ENCODE peak calls at places on chromosome 21, in six cellular contexts. O is glutamatergic neuron; N is progenitor cell of endocrine pancreas; Q is GM23338; V is activated CD8-positive, alpha-beta T cell treated with anti-CD3 and anti-CD28 coated beads for 36 hours; U is nephron progenitor cell. I is an unnamed sample.

GRCh38 chr21:16330340-16331319 is 600.8 kb downstream of the USP25 start:
- DNase-seq in N (no peak), Q (peak), V (peak), O (no peak), U (peak), I (peak)

GRCh38 chr21:46322351-46323226 is 1.1 kb downstream of the C21orf58 start:
- DNase-seq in V (peak), Q (peak), O (peak), U (peak), N (no peak), I (no peak)

GRCh38 chr21:16280731-16281130 is 550.9 kb downstream of the USP25 start:
- DNase-seq in Q (no peak), U (no peak), O (no peak), N (no peak), V (no peak), I (no peak)

GRCh38 chr21:45893166-45894106 is 88.1 kb upstream of the COL6A1 start:
- DNase-seq in U (no peak), N (no peak), V (no peak), O (peak), Q (no peak), I (no peak)

GRCh38 chr21:44953628-44954021 is 13.8 kb downstream of the SLX9 start:
- DNase-seq in V (no peak), N (no peak), Q (no peak), O (peak), U (no peak), I (no peak)

GRCh38 chr21:39955326-39955725 is 88.1 kb downstream of the PCP4 start:
- DNase-seq in O (no peak), V (no peak), Q (no peak), N (no peak), U (no peak), I (no peak)

GRCh38 chr21:16125274-16125673 is 395.5 kb downstream of the USP25 start:
- DNase-seq in Q (no peak), V (no peak), O (no peak), U (no peak), N (no peak), I (no peak)

GRCh38 chr21:14116080-14116481 is 94.7 kb downstream of the LIPI start:
- DNase-seq in V (no peak), O (no peak), Q (no peak), U (no peak), N (no peak), I (no peak)

GRCh38 chr21:41283211-41283818 is 33.3 kb upstream of the FAM3B start:
- DNase-seq in N (peak), V (peak), U (peak), O (no peak), Q (peak), I (peak)

GRCh38 chr21:44374601-44375280 is 21.3 kb downstream of the TRPM2 start:
- DNase-seq in O (no peak), V (no peak), U (no peak), N (no peak), Q (no peak), I (no peak)

GRCh38 chr21:26836546-26836945 is 8.7 kb downstream of the ADAMTS1 start:
- DNase-seq in O (no peak), N (no peak), Q (no peak), V (no peak), U (no peak), I (no peak)

GRCh38 chr21:16968436-16968835 is 544.4 kb upstream of the CXADR start:
- DNase-seq in N (no peak), V (no peak), U (no peak), O (no peak), Q (no peak), I (no peak)

GRCh38 chr21:15539376-15539775 is 190.4 kb upstream of the USP25 start:
- DNase-seq in V (no peak), O (no peak), U (no peak), N (no peak), Q (no peak), I (no peak)

GRCh38 chr21:41821081-41821755 is 54.4 kb upstream of the RIPK4 start:
- DNase-seq in Q (no peak), O (no peak), U (no peak), V (no peak), N (no peak), I (no peak)

GRCh38 chr21:17387030-17387617 is 125.7 kb upstream of the CXADR start:
- DNase-seq in V (peak), U (peak), N (peak), Q (peak), O (no peak), I (peak)

GRCh38 chr21:17925000-17925610 is 105.9 kb upstream of the C21orf91 start:
- DNase-seq in V (peak), Q (peak), N (peak), O (peak), U (peak), I (no peak)

GRCh38 chr21:46597896-46598343 is 7.0 kb downstream of the S100B start:
- DNase-seq in N (no peak), O (no peak), U (no peak), Q (no peak), V (no peak), I (no peak)

GRCh38 chr21:45299026-45299863 is 11.6 kb upstream of the POFUT2 start:
- DNase-seq in N (no peak), Q (no peak), O (no peak), U (no peak), V (no peak), I (no peak)

GRCh38 chr21:44000360-44000759 is 11.7 kb upstream of the TRAPPC10 start:
- DNase-seq in V (no peak), O (no peak), U (no peak), Q (no peak), N (no peak), I (no peak)

GRCh38 chr21:15775981-15776380 is 46.2 kb downstream of the USP25 start:
- DNase-seq in U (no peak), O (no peak), V (no peak), Q (no peak), N (no peak), I (peak)

GRCh38 chr21:44752701-44753235 is 41.4 kb upstream of the TSPEAR start:
- DNase-seq in Q (no peak), N (no peak), O (no peak), V (no peak), U (no peak), I (no peak)

GRCh38 chr21:40254540-40255455 is 387.6 kb downstream of the PCP4 start:
- DNase-seq in U (no peak), N (no peak), O (no peak), Q (no peak), V (no peak), I (peak)

GRCh38 chr21:20249401-20249800 is 748.8 kb upstream of the NCAM2 start:
- DNase-seq in U (no peak), Q (no peak), N (no peak), V (no peak), O (no peak), I (no peak)

GRCh38 chr21:27244796-27245195 is 277.9 kb upstream of the ADAMTS5 start:
- DNase-seq in Q (no peak), O (no peak), U (no peak), V (no peak), N (no peak), I (no peak)

GRCh38 chr21:46003575-46004007 is 22.0 kb downstream of the COL6A1 start:
- DNase-seq in Q (no peak), O (no peak), N (peak), U (peak), V (peak), I (no peak)

GRCh38 chr21:40850071-40850470 is 3.1 kb upstream of the DSCAM start:
- DNase-seq in N (no peak), O (no peak), Q (no peak), U (no peak), V (no peak), I (no peak)

GRCh38 chr21:42848932-42849758 is 30.2 kb downstream of the WDR4 start:
- DNase-seq in Q (no peak), V (no peak), U (no peak), O (no peak), N (no peak), I (no peak)

GRCh38 chr21:42851812-42852665 is 27.3 kb downstream of the WDR4 start:
- DNase-seq in Q (no peak), U (no peak), V (no peak), N (no peak), O (no peak), I (no peak)

GRCh38 chr21:42850463-42850862 is 28.9 kb downstream of the WDR4 start:
- DNase-seq in O (no peak), Q (no peak), V (no peak), N (no peak), U (no peak), I (no peak)

GRCh38 chr21:42849759-42850412 is 29.5 kb downstream of the WDR4 start:
- DNase-seq in V (no peak), O (no peak), N (no peak), Q (no peak), U (no peak), I (no peak)

DNA sequence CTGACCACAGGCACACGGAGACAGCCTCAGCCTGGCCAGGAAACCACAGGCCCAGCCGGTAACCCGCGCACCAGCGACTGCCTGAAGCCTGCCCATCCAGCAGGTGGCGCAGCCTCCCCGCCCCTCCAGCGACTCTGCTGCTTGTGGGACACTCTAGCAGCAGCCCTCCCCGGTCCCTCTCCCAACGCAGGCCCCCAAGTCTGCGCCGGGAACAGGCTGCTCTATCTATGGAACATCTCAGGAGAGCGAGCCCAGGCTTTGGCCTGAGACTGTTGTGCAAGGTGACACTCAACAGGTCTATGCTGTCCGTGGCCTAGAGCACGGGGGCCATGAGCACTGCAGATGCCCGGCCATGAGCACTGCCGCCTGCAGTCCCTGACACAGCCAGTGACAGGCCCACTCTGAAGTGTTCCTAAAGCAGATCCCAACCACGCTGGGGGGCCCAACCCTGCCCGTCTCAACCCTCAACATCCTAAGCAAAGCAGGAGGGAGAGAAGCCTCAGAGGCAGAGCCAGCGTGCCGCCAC is 28.4 kb downstream of the WDR4 start:
- DNase-seq in Q (peak), N (no peak), O (no peak), V (peak), U (peak), I (no peak)
- TF ChIP-seq CTCF in Q (peak), N (peak), O (peak), V (peak), U (peak), I (peak)

DNA sequence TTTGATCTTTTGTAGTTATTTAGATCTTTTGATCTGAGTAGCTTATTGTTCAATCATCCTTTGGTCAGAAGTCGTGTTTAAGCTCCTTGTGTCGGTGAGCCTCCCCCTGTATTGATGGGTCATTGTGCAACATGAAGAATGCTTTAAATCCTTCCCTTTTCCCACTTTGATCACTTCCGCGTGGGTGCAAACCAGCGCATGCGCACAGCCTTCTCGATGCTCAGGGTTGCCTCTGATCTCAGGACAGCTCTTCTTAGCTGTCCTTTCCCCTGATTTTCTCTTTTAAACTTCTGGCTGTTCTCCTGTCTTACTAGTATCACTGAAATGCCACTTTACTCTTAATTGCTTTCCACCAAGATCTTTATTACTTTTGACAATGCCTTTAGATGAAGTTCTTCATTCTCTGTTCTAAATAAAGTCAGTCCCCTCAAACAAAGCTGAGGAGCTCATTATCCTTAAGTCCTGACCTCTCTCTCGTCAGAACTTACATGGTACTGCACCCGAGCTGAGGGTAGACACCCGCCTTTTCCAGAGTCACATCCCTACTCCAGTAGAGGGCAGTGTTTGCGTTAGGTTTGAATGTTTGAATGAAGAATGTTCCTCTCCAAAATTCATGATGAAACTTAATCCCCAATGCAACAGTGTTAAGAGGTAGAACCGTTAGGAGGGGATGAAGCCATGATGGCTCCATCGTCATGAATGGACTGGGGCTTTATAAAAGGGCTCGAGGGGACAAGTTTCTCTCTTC is 547.9 kb upstream of the TMPRSS15 start:
- DNase-seq in U (peak), Q (peak), V (peak), N (peak), O (peak), I (no peak)
- TF ChIP-seq CTCF in U (peak), Q (peak), V (peak), N (peak), O (peak), I (no peak)

GRCh38 chr21:31216206-31216605 is 127.9 kb downstream of the TIAM1 start:
- DNase-seq in Q (no peak), N (no peak), V (no peak), O (no peak), U (no peak), I (no peak)

GRCh38 chr21:31218830-31219608 is 125.0 kb downstream of the TIAM1 start:
- DNase-seq in V (no peak), U (peak), Q (no peak), O (no peak), N (no peak), I (no peak)

GRCh38 chr21:31213787-31214186 is 130.3 kb downstream of the TIAM1 start:
- DNase-seq in Q (no peak), U (no peak), V (no peak), N (no peak), O (no peak), I (no peak)
- TF ChIP-seq CTCF in Q (peak), U (no peak), V (no peak), N (no peak), O (no peak), I (no peak)

GRCh38 chr21:10539956-10540355 is 18.6 kb downstream of the TPTE start:
- DNase-seq in N (no peak), V (no peak), O (no peak), U (no peak), Q (no peak), I (no peak)
- TF ChIP-seq CTCF in N (no peak), V (no peak), O (no peak), U (no peak), Q (no peak), I (no peak)

GRCh38 chr21:36854391-36854790 is 112.1 kb downstream of the HLCS start:
- DNase-seq in O (peak), V (peak), N (peak), Q (peak), U (peak), I (no peak)
- TF ChIP-seq CTCF in O (peak), V (peak), N (peak), Q (peak), U (peak), I (peak)

GRCh38 chr21:35204850-35205564 is 155.9 kb upstream of the RUNX1 start:
- DNase-seq in U (no peak), V (peak), N (no peak), Q (peak), O (no peak), I (peak)
- TF ChIP-seq CTCF in U (no peak), V (peak), N (no peak), Q (peak), O (no peak), I (no peak)

DNA sequence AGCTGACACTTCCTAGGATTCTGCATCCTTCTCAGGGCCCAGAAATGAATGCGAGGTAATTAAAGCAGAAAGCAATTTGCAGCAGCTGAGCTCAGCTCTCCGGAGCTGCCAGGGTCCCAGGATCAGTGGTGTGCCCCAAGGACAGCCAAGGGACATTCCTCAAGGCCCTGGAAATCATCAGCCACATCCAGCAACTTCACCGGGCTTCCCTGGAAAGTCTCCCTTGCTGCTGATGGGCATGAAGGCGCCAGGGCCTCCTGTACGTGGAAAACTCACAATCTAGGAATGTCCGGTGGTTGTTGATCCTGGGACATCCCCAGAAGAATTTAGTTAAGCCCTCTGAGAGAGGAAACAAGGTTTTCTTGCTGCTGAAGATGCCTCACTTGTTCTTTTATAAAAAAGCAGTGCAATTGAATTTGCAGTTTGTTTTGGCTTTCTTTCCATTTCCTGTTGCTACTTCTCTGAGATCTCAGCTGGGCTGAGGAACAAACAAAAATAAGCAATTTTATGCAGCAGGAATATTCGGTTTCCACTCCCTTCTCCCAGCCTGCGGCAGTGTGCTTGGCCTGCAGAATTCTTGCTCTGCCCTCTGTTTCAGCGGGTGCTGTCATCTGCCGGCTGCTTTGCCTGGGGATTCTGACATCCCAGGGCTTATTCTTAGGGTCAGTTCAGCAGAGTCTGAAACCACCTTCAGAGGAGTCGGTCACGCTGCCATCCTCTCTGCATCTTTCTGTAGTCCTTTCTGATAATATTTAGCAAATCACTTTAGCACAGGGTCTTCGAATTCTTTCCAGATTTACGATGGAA is 85.9 kb downstream of the TCP10L start:
- DNase-seq in O (no peak), N (no peak), Q (no peak), V (no peak), U (no peak), I (no peak)
- TF ChIP-seq CTCF in O (no peak), N (no peak), Q (no peak), V (no peak), U (no peak), I (no peak)

GRCh38 chr21:38569733-38570132 is 71.5 kb upstream of the ERG start:
- DNase-seq in O (no peak), Q (no peak), V (no peak), U (no peak), N (no peak), I (no peak)
- TF ChIP-seq CTCF in O (no peak), Q (no peak), V (no peak), U (no peak), N (no peak), I (no peak)

GRCh38 chr21:24895885-24896734 is 711.2 kb downstream of the MRPL39 start:
- DNase-seq in N (no peak), U (no peak), O (no peak), Q (peak), V (no peak), I (no peak)
- TF ChIP-seq CTCF in N (peak), U (peak), O (peak), Q (peak), V (no peak), I (peak)

GRCh38 chr21:34074283-34075098 is 1.1 kb downstream of the MRPS6 start:
- DNase-seq in V (peak), Q (peak), U (peak), N (no peak), O (no peak), I (no peak)
- TF ChIP-seq CTCF in V (peak), Q (peak), U (no peak), N (peak), O (peak), I (no peak)

I was measured in AG04449.